ENCODE peak calls at places on chromosomes 6 and 20, in eight cellular contexts. W, I, D, P, S, C, U and G are unnamed samples. For H3K4me1, the result is how much of the 10 kb centered on the place peaks cover.

GRCh38 chr6:137237413-137238170 is 18.4 kb upstream of the IFNGR1 start:
- DNase-seq in I (peak), C (no peak), U (peak), P (no peak), W (no peak), D (peak), S (peak), G (no peak)

GRCh38 chr6:95548188-95548837 is 29.0 kb upstream of the MANEA start:
- DNase-seq in C (no peak), I (no peak), D (no peak), P (no peak), W (no peak), S (peak), U (no peak), G (no peak)

GRCh38 chr6:26305097-26305841 is 59.7 kb upstream of the BTN3A2 start:
- DNase-seq in U (peak), P (peak), W (no peak), C (peak), D (peak), I (peak), S (peak), G (peak)

GRCh38 chr6:129671442-129672344 is 38.3 kb downstream of the ARHGAP18 start:
- DNase-seq in S (peak), W (peak), C (no peak), I (no peak), D (no peak), U (no peak), P (peak), G (peak)

GRCh38 chr6:21026576-21027273 is 492.5 kb downstream of the CDKAL1 start:
- DNase-seq in P (no peak), S (no peak), I (no peak), C (no peak), U (peak), W (no peak), D (peak), G (no peak)

GRCh38 chr6:163288915-163289314 is 125.6 kb upstream of the QKI start:
- DNase-seq in D (no peak), W (no peak), C (no peak), P (no peak), U (no peak), I (no peak), S (no peak), G (no peak)

GRCh38 chr6:111087106-111087835 is at the start of gene SLC16A10:
- DNase-seq in S (peak), D (no peak), I (peak), U (peak), W (no peak), C (peak), P (peak), G (peak)

GRCh38 chr6:126112171-126112632 is 125.9 kb downstream of the TRMT11 start:
- DNase-seq in I (peak), P (no peak), W (no peak), U (peak), D (peak), S (no peak), C (no peak), G (no peak)

GRCh38 chr20:36135821-36136220 is 18.7 kb upstream of the EPB41L1 start:
- DNase-seq in S (no peak), D (no peak), P (no peak), I (no peak), C (no peak), U (no peak), W (no peak), G (no peak)

GRCh38 chr20:61902213-61902869 is 163.3 kb downstream of the TAF4 start:
- DNase-seq in U (no peak), W (no peak), S (peak), D (no peak), C (no peak), P (no peak), I (no peak), G (no peak)

GRCh38 chr6:91710356-91710755 is 1123.5 kb upstream of the MAP3K7 start:
- DNase-seq in W (no peak), I (no peak), S (no peak), U (no peak), D (no peak), P (no peak), C (no peak), G (no peak)

GRCh38 chr20:45067558-45067957 is 33.4 kb downstream of the KCNS1 start:
- DNase-seq in P (no peak), W (no peak), I (no peak), C (no peak), S (no peak), D (no peak), U (peak), G (no peak)

GRCh38 chr6:111791415-111791814 is 81.8 kb downstream of the FYN start:
- DNase-seq in U (no peak), S (no peak), P (no peak), I (no peak), W (no peak), C (no peak), D (peak), G (no peak)

GRCh38 chr6:65638047-65638831 is 68.8 kb downstream of the EYS start:
- DNase-seq in P (no peak), C (no peak), U (peak), W (peak), S (peak), D (no peak), I (peak), G (no peak)

GRCh38 chr6:15621203-15622044 is 41.4 kb downstream of the DTNBP1 start:
- DNase-seq in D (peak), S (peak), W (no peak), U (no peak), C (no peak), P (no peak), I (no peak), G (no peak)

GRCh38 chr6:128474933-128475332 is 45.5 kb downstream of the PTPRK start:
- DNase-seq in W (no peak), C (no peak), S (no peak), U (no peak), D (no peak), I (no peak), P (no peak), G (no peak)

GRCh38 chr6:14792118-14792955 is 453.5 kb upstream of the JARID2 start:
- DNase-seq in D (no peak), S (no peak), P (no peak), C (no peak), I (no peak), W (no peak), U (peak), G (no peak)

GRCh38 chr6:52087498-52087999 is at the start of gene PKHD1:
- DNase-seq in U (peak), W (peak), S (peak), D (peak), C (no peak), I (no peak), P (no peak), G (peak)

GRCh38 chr20:58072695-58073671 is 155.5 kb downstream of the ANKRD60 start:
- DNase-seq in P (no peak), U (no peak), I (no peak), D (no peak), S (no peak), C (no peak), W (no peak), G (no peak)

GRCh38 chr6:87279051-87279595 is 43.3 kb upstream of the SMIM8 start:
- DNase-seq in D (no peak), C (no peak), I (no peak), P (peak), U (no peak), W (no peak), S (no peak), G (no peak)

GRCh38 chr6:145688493-145688905 is 46.8 kb downstream of the EPM2A start:
- DNase-seq in D (peak), C (no peak), P (no peak), I (no peak), W (no peak), U (peak), S (no peak), G (no peak)

GRCh38 chr20:49647509-49647908 is 66.2 kb downstream of the B4GALT5 start:
- DNase-seq in S (no peak), I (peak), D (peak), U (peak), C (no peak), P (no peak), W (no peak), G (no peak)

GRCh38 chr20:36214684-36215256 is 21.5 kb upstream of the AAR2 start:
- DNase-seq in S (peak), C (no peak), D (peak), W (no peak), U (peak), I (peak), P (no peak), G (peak)

GRCh38 chr6:140597181-140597580 is 1222.7 kb upstream of the CITED2 start:
- DNase-seq in U (no peak), S (no peak), I (no peak), C (no peak), D (no peak), P (no peak), W (no peak), G (no peak)

GRCh38 chr20:49132995-49133451 is 55.1 kb downstream of the STAU1 start:
- DNase-seq in S (peak), P (peak), I (peak), U (peak), D (peak), W (peak), C (peak), G (peak)

GRCh38 chr20:45791668-45792512 is at the start of the genes DNTTIP1 and WFDC3:
- DNase-seq in W (peak), S (peak), P (peak), C (peak), U (peak), I (peak), D (peak), G (peak)

DNA sequence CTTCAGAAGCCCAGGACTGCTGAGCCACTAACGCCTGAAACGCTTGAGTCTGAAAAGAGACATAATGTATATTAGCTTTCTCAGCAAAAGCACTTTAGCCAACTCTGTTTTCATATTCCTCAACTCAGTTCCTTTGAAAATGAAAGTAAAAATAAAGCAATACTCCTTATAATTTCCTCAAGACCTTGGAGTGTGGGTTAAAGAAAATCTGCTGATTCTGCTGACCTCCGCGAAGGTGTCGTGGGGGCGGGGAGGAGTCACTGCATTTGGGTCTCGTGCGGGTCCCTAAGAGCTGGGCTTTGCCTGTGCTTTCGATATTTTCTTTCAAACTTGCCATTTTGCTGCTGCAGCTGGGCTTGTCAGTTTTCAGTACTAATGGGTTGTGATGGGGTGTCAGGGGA is 142.2 kb upstream of the ARID1B start:
- DNase-seq in P (no peak), I (no peak), S (no peak), D (no peak), W (no peak), U (no peak), C (no peak), G (peak)
- H3K4me3 ChIP-seq in P (no peak), I (no peak), S (no peak), D (peak), W (no peak), U (no peak), C (no peak), G (no peak)

GRCh38 chr6:109478848-109479624 is 4.0 kb downstream of the ZBTB24 start:
- DNase-seq in S (no peak), D (no peak), I (no peak), C (no peak), P (no peak), W (no peak), U (no peak), G (no peak)
- H3K4me1 ChIP-seq in S (under half), D (under half), I (under half), C (under half), P (half or more), W (under half), U (under half), G (under half)

GRCh38 chr6:143677577-143677890 is 231 bp upstream of the PHACTR2 start:
- DNase-seq in U (no peak), D (no peak), C (no peak), P (no peak), I (no peak), W (no peak), S (no peak), G (peak)
- H3K4me3 ChIP-seq in U (peak), D (peak), C (peak), P (peak), I (peak), W (no peak), S (no peak), G (no peak)

DNA sequence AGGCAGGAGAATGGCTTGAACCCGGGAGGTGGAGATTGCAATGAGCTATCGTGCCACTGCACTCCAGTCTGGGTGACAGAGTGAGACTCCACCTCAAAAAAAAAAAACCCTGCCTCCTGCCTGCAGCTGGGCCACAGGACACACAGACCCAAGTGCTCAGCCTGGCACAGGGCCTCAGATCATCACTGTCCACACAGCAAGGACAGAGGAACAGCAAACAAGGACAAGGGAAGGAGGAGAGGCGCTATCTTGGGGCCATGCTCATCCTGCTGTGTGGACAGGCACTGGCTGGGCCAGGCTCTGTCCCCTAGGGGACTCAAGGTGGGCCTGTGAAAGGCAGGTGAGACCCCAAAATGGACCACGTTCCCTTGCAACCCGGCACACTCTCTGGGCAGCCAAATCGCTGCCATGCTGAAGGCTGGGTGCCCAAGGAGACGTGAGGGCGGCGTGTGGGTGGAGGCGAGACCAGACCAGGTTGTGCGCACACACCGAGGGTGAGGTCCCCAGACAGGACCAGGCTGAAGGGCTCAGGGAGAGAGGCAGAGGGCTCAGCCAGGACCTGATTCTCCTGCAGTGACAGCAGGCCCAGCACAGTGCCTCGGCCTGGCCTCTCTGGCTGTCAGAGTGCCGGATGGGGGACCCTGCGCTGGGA is 9.1 kb downstream of the UCKL1 start:
- DNase-seq in S (no peak), P (no peak), D (no peak), C (no peak), U (no peak), W (no peak), I (no peak), G (no peak)
- H3K4me1 ChIP-seq in S (under half), P (under half), D (under half), C (under half), U (under half), W (under half), I (under half), G (under half)

GRCh38 chr6:123676793-123677192 is 40.0 kb upstream of the TRDN start:
- DNase-seq in I (no peak), S (no peak), W (no peak), P (no peak), U (no peak), C (no peak), D (no peak), G (no peak)

GRCh38 chr6:123681957-123682462 is 45.3 kb upstream of the TRDN start:
- DNase-seq in S (peak), U (no peak), D (no peak), I (no peak), P (no peak), W (no peak), C (no peak), G (no peak)

GRCh38 chr6:123677897-123678296 is 41.1 kb upstream of the TRDN start:
- DNase-seq in U (no peak), I (peak), C (no peak), P (no peak), D (no peak), S (peak), W (no peak), G (no peak)
- H3K4me3 ChIP-seq in U (no peak), I (no peak), C (no peak), P (no peak), D (no peak), S (no peak), W (no peak), G (no peak)

DNA sequence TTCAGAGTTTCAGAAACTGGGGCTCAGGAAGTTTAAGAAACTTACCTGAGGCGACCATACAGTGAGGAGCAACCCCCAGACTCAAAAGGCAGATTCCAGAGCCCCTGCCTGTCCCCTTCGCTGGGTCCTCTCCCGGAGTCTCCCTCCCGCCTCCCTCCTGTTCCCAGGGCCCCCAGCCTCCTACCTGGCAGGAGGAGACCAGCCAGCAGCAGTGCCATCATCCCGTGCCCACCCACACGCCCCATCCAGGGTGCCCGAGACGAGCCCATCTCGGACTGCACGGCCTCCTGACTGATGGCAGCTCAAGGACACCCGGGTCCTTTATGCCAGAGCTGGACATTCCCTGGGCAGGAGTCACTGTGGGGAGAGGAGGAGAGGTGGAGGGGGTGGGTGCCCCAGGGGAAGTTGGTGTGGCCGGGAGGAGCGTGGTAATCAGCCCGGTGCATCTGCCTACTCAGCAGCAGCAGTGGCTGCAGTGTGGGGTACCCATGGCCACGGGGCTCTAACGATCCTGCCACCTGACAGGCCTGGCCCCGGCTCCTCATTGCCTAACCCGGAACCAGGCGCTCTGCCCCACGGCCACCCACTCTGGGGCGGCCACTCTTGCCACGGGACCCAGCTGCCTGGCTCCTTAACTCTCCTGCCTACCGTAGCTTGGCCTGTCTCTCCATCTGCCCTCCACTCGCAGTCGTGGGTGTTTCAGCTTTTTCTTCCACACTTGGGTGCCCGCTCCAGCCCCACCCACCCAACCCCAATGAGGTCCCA is at the start of gene CDSN:
- DNase-seq in I (no peak), W (no peak), S (no peak), C (no peak), U (no peak), P (no peak), D (no peak), G (no peak)
- H3K4me1 ChIP-seq in I (under half), W (under half), S (under half), C (under half), U (under half), P (under half), D (under half), G (under half)

DNA sequence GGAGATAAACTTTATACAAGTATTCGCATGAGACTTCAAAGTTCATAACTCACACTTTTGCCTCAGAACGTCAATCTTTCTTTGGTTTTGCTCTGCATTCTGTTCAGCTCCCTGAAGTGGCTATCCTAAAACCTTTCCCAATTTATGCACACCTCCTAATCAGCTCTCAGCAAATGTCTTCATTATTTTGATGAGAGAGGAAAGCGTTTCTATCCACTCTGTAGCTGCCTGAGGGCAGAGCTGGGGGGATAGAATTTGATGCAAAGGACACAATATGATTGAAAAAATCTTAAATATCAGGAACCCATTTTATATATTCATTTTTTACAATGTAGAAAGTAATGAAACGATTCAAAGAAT is 66.8 kb downstream of the MOXD1 start:
- DNase-seq in I (no peak), D (no peak), P (no peak), S (no peak), C (no peak), U (no peak), W (no peak), G (no peak)
- H3K4me3 ChIP-seq in I (no peak), D (no peak), P (no peak), S (no peak), C (no peak), U (no peak), W (no peak), G (no peak)

DNA sequence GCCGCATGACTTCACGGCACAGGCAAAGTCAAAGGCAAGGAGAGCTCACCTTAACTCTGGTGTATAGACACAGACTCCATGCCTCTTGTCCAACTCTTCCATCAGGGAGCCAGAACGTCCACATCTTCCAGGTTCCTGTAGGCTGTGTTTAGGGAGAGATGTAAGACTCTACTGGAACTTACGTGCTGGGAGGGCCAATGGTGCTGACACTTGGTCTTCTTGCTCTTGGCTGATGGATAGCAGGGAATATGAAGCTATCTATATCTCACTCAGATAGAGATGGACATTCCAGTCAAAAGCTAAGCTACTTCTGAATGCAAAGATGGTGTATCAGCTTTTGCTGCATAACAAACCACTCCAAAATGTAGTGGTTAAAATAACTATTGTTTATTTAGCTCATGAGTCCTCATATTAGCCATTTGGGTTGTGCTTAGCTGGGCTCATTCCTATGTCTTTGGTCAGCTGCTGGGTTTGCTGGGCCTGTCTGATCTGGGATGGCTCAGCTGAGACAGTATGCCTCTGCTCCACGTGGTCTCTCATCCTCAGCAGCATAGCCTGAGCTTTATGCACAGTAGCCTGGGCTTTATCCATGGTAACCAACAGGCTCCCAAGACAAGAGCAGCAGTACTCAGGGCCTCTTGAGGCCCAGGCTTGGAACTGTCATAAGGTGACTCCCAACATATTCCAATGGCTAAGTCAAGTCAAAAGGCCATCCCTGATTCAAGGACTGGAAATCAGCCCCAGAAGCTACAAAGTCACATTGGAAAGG is 111.6 kb downstream of the SNX5 start:
- DNase-seq in W (no peak), U (no peak), C (no peak), I (no peak), S (no peak), P (no peak), D (no peak), G (no peak)
- H3K4me1 ChIP-seq in W (under half), U (under half), C (under half), I (under half), S (under half), P (under half), D (under half), G (under half)